ENCODE peak calls at places on chromosomes 12 and 14, in four cellular contexts. R is GM12878, F is HepG2, D is K562. U is an unnamed sample.

GRCh38 chr12:120814903-120815429 is 89.2 kb downstream of the SPPL3 start:
- DNase-seq in D (no peak), F (no peak), R (no peak), U (no peak)

GRCh38 chr14:101761881-101762529 is 496 bp downstream of the PPP2R5C start:
- DNase-seq in F (no peak), D (peak; percentile 56), R (no peak), U (no peak)

GRCh38 chr12:89417246-89417977 is 65.1 kb upstream of the DUSP6 start:
- DNase-seq in F (no peak), D (no peak), R (no peak), U (no peak)

GRCh38 chr12:40718878-40719372 is 26.7 kb downstream of the CNTN1 start:
- DNase-seq in D (no peak), F (no peak), R (no peak), U (no peak)

GRCh38 chr12:10247659-10248058 is 35.0 kb downstream of the GABARAPL1 start:
- DNase-seq in R (no peak), F (no peak), D (no peak), U (no peak)

GRCh38 chr14:92726135-92726932 is 22.1 kb downstream of the LGMN start:
- DNase-seq in F (no peak), R (no peak), D (peak; percentile 45), U (no peak)

GRCh38 chr14:94469261-94469660 is 6.7 kb downstream of the SERPINA9 start:
- DNase-seq in D (no peak), R (no peak), F (no peak), U (no peak)

GRCh38 chr12:57487055-57487596 is 742 bp upstream of the MARS1 start:
- DNase-seq in R (no peak), D (no peak), F (no peak), U (no peak)

GRCh38 chr12:69501154-69501895 is 31.1 kb downstream of the FRS2 start:
- DNase-seq in R (no peak), D (no peak), F (no peak), U (no peak)

GRCh38 chr12:94644141-94644575 is 6.2 kb downstream of the TMCC3 start:
- DNase-seq in F (no peak), R (peak; percentile 26), D (no peak), U (no peak)

GRCh38 chr12:63292476-63293228 is 141.7 kb upstream of the AVPR1A start:
- DNase-seq in F (no peak), R (no peak), D (no peak), U (no peak)

GRCh38 chr14:74955229-74955999 is at the start of gene PGF:
- DNase-seq in F (no peak), D (peak; percentile 76), R (no peak), U (peak; percentile 80)

GRCh38 chr14:105860615-105861580 is 334.5 kb downstream of the TMEM121 start:
- DNase-seq in R (no peak), F (no peak), D (no peak), U (peak; percentile 1)

GRCh38 chr12:31482816-31483215 is 108.1 kb downstream of the DENND5B start:
- DNase-seq in R (no peak), F (no peak), D (no peak), U (no peak)

GRCh38 chr12:130141901-130142683 is 20.2 kb upstream of the FZD10 start:
- DNase-seq in F (no peak), R (no peak), D (no peak), U (no peak)

GRCh38 chr14:50002926-50003212 is 110.0 kb downstream of the ARF6 start:
- DNase-seq in F (no peak), D (no peak), R (no peak), U (no peak)

GRCh38 chr14:50001999-50002925 is 109.4 kb downstream of the ARF6 start:
- DNase-seq in D (no peak), R (peak; percentile 82), F (no peak), U (no peak)

GRCh38 chr14:50006141-50006540 is 110.2 kb downstream of the VCPKMT start:
- DNase-seq in R (no peak), F (no peak), D (no peak), U (no peak)

GRCh38 chr14:50001146-50001998 is 108.5 kb downstream of the ARF6 start:
- DNase-seq in D (peak; percentile 67), R (no peak), F (peak; percentile 86), U (peak; percentile 20)

DNA sequence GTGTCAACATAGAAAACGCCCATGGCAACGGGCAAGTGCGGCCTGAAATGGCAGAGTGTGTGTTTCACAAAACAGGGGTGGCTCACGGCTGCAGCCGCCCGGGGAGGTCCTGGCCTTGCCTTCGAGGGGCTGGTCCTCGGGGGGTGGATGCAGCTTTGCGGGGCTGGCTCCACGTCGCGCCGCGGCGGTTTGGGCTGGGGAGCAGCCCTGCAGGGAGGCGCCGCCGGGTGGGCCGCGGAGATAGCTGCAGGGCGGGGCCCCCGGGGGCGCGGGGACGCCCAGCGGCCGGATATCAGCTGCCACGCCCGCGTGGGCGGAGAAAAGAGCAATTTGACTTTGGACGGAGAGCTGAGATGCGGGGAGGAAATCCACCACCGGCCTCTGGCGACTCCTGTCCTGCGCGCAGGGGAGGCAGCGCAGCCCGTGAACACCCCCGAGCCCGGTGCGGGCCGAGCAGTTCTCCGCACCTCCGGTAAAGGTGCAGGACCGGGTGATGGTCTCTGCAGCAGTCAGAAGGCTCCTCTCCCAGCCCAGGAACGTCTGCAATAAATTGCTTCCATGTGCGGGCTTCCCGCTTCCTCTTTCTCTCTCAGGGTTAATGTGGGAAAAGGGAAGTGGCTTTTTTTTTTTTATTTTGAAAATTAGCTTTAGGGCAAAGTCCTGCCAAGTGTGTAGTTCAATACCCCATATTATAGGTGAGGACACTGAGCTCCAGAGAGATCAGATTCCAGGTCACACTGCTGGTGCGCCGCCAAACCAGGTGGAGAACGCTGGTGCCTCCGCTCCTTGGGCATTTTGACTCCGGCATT is 110.5 kb downstream of the ARF6 start:
- DNase-seq in D (peak; percentile 94), R (peak; percentile 60), F (peak; percentile 71), U (peak; percentile 42)
- TF ChIP-seq CREB1 in D (peak; percentile 36), R (no peak), F (no peak), U (no peak)

GRCh38 chr14:90757452-90757851 is 58.8 kb downstream of the TTC7B start:
- DNase-seq in F (no peak), R (no peak), D (no peak), U (no peak)

GRCh38 chr14:90758959-90759358 is 57.3 kb downstream of the TTC7B start:
- DNase-seq in F (no peak), D (no peak), R (no peak), U (no peak)

GRCh38 chr14:90758028-90758889 is 58.0 kb downstream of the TTC7B start:
- DNase-seq in D (peak; percentile 98), R (peak; percentile 62), F (peak; percentile 79), U (peak; percentile 94)

GRCh38 chr14:90755661-90756304 is 60.4 kb downstream of the TTC7B start:
- DNase-seq in D (no peak), F (no peak), R (no peak), U (no peak)

DNA sequence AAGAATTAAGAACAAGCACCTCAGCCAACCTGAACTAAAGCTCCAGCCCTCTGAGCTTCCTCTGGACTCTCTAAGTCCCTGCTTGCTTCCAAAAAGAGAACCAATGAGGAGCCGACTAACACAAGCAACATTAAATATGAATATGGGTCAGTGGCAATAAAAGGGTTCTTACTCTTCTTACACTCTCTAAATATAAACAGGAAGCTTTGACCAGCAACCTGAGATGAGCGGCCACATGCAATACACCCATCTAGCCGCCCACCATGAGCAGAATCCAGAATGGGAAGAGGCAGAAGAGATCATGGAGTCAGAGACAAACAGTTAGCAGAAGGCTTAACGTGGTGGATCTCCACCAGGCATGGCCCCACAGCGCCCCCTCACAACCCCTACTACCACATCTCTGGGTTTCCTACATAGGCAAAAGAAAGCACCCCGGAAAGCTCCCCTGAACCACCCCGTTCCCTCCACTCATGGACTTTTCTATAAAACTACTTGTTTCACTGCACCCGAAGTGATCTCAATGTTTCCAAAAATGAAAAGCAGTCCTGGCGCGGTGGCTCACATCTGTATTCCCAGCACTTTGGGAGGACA is 59.4 kb downstream of the TTC7B start:
- DNase-seq in F (no peak), D (no peak), R (no peak), U (peak; percentile 62)
- TF ChIP-seq TCF7 in F (no peak), D (no peak), R (no peak), U (no peak)

GRCh38 chr14:24232121-24232644 is at the start of gene NEDD8:
- DNase-seq in D (peak; percentile 78), F (peak; percentile 99), R (peak; percentile 69), U (peak; percentile 86)

GRCh38 chr14:24235804-24236688 is 3.3 kb downstream of the GMPR2 start:
- DNase-seq in F (no peak), D (no peak), R (no peak), U (no peak)

GRCh38 chr14:24233538-24233866 is 773 bp downstream of the GMPR2 start:
- DNase-seq in D (no peak), R (no peak), F (peak; percentile 64), U (no peak)

GRCh38 chr14:24232645-24233537 is at the start of gene GMPR2:
- DNase-seq in D (peak; percentile 42), F (no peak), R (no peak), U (no peak)

DNA sequence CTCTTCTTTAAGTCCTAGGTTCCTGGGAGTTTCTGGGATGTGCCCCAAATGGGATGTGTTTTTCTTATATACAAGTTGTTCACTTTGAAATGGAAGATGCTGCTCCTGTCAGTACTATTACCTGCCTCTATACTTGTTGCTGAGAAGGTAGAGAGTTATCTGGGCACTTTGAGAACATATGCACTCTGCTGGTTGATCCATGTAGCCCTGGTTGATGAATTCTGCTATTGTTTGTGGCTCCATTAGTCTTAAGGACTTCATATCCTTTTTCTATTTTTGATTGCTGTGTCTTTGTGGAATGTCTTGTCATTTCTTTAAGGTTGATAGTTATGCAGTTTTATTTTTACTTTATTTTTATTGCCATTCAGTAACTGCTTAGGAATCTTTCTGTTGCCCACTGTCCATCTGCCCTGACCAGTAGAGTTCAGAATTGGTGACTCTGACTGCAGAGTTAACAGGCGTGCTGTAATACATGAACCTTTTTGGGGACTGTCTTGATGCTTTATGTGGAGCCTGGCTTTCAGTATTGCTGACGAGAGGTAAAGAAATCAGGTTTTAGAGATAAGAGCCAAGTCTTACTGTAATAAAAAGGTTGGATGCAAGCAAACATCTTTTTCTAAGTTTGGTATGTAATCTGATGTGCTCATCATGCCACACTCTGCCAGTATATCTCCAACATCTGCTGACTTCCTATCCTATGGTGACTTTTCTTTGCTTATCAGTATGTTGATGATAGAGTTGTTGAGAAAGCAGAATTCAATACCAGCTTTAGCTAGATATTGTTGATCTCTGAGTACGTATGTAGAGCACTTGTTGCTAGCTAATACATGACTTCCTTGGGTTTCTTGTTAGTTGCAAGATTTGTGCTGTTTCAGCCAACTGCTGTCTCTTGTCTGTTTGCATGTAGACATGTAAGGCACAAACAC is 1.6 kb downstream of the GMPR2 start:
- DNase-seq in D (no peak), F (no peak), R (no peak), U (no peak)
- TF ChIP-seq CREB1 in D (no peak), F (no peak), R (no peak), U (no peak)

DNA sequence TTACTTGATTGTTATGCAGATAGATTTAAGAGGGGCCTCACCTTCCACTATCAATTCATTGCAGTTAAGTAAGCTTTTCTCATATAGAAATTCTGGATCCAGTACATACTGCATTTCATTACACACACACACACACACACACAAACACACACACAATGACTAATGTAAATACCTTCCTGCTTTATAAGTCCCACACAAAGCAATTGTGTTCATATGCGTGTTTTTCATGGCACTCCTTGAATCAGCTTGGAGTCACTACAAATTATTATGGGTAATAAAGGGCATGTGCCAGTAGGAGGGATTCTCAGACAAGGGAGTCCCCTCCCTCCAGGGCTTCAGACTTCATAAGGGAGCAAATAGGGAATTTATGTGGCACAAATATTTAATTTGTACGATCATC is 4.5 kb downstream of the MIPOL1 start:
- DNase-seq in F (no peak), R (no peak), D (no peak), U (no peak)
- TF ChIP-seq TCF7 in F (no peak), R (no peak), D (no peak), U (no peak)

U was measured in WTC11.